ENCODE peak calls at places on chromosomes 11 and 22, in five cellular contexts. U, F, R, C and L are unnamed samples.

GRCh38 chr11:28086569-28086968 is 21.4 kb downstream of the KIF18A start:
- DNase-seq in U (no peak), F (no peak), R (no peak), C (no peak), L (no peak)

GRCh38 chr22:49294656-49295464 is 532.8 kb downstream of the BRD1 start:
- DNase-seq in U (no peak), F (no peak), R (no peak), C (peak), L (no peak)

GRCh38 chr11:63871962-63872832 is 33.3 kb downstream of the MARK2 start:
- DNase-seq in U (peak), F (peak), R (peak), C (no peak), L (peak)

GRCh38 chr11:75238595-75239245 is 1.9 kb upstream of the TPBGL start:
- DNase-seq in U (no peak), F (no peak), R (no peak), C (no peak), L (no peak)

GRCh38 chr22:23532756-23533155 is 47.3 kb downstream of the IGLL1 start:
- DNase-seq in U (no peak), F (no peak), R (no peak), C (no peak), L (peak)

GRCh38 chr11:43790444-43790794 is 90.2 kb upstream of the ALKBH3 start:
- DNase-seq in U (no peak), F (no peak), R (no peak), C (no peak), L (no peak)

GRCh38 chr11:64553554-64554201 is 37.3 kb upstream of the SLC22A12 start:
- DNase-seq in U (peak), F (peak), R (peak), C (no peak), L (peak)

GRCh38 chr11:5284551-5285130 is 14.9 kb upstream of the HBE1 start:
- DNase-seq in U (no peak), F (no peak), R (no peak), C (no peak), L (no peak)

GRCh38 chr22:37822079-37822833 is 926 bp upstream of the GALR3 start:
- DNase-seq in U (no peak), F (no peak), R (no peak), C (no peak), L (no peak)

GRCh38 chr22:36584666-36585065 is 55.7 kb upstream of the EIF3D start:
- DNase-seq in U (no peak), F (no peak), R (no peak), C (no peak), L (no peak)

DNA sequence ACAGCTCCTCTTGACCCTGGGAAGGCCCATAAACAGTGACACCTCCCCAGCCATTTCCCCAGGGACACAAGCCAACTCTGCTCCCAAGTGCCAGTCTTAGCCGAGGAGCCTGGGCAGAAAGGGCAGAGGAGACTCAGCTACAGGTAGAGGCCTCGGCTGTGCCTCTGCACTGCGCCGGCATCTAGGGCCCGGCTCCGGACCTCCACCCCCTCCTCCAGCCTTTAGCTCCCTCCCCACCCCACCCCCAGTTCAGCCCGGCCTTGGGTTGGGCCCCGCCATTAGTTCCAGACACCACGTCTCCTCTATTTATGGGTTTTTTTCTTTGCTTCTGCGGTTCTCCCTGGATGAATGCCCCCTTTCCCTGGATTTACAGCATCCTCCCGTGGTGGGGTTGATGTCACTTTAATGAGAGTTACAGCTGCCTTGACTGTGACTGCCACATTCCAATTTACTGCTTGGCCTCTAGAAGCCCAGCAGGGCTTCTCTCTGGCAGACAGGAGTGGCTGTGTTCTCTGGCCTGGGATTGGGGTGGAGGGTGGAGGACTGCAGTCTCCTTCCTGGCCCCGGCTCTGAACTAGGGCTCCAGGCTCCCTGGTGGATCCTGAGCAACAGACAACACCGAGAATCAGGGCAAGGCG is 13.5 kb upstream of the OAF start:
- DNase-seq in U (no peak), F (no peak), R (peak), C (no peak), L (no peak)
- TF ChIP-seq POLR2A in U (no peak), F (no peak), R (peak), C (no peak), L (no peak)

DNA sequence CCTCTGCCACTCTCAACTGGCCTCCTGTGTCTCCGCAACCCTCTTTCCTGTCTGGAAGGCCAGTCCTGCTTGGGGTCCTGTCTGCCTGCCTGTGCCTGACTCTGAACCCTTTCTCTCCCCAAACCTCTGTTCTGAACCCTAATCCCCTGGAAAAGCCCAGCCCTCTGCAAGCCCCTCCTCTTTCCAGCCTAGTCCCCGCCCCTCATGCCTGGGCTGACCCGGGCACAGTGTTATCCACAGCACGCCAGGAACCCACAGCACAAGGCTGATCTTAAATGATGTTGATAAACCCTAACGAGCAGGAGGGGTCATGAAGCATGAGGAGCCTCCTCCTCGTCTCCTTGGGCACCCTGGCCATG is at the start of gene IFITM10:
- DNase-seq in U (no peak), F (no peak), R (peak), C (no peak), L (no peak)
- H3K4me3 ChIP-seq in U (peak), F (no peak), R (no peak), C (peak), L (no peak)

GRCh38 chr11:119798656-119799055 is 69.7 kb upstream of the NECTIN1 start:
- DNase-seq in U (no peak), F (no peak), R (no peak), C (no peak), L (no peak)

GRCh38 chr11:119797137-119797611 is 68.2 kb upstream of the NECTIN1 start:
- DNase-seq in U (no peak), F (no peak), R (no peak), C (no peak), L (no peak)

GRCh38 chr11:119796363-119797060 is 67.5 kb upstream of the NECTIN1 start:
- DNase-seq in U (no peak), F (no peak), R (no peak), C (no peak), L (no peak)

GRCh38 chr11:119800171-119800570 is 71.2 kb upstream of the NECTIN1 start:
- DNase-seq in U (no peak), F (no peak), R (no peak), C (no peak), L (no peak)

GRCh38 chr11:119797736-119798135 is 68.7 kb upstream of the NECTIN1 start:
- DNase-seq in U (no peak), F (no peak), R (no peak), C (no peak), L (no peak)
- TF ChIP-seq POLR2A in U (no peak), F (no peak), R (no peak), C (no peak), L (no peak)

GRCh38 chr11:70433038-70433437 is 34.7 kb downstream of the CTTN start:
- DNase-seq in U (no peak), F (no peak), R (no peak), C (no peak), L (no peak)

GRCh38 chr11:70432580-70432979 is 34.3 kb downstream of the CTTN start:
- DNase-seq in U (no peak), F (no peak), R (no peak), C (no peak), L (no peak)

GRCh38 chr11:70434813-70435300 is 36.5 kb downstream of the CTTN start:
- DNase-seq in U (no peak), F (no peak), R (no peak), C (no peak), L (no peak)

GRCh38 chr11:70433966-70434812 is 35.9 kb downstream of the CTTN start:
- DNase-seq in U (no peak), F (no peak), R (no peak), C (no peak), L (no peak)

GRCh38 chr11:70433526-70433925 is 35.2 kb downstream of the CTTN start:
- DNase-seq in U (no peak), F (no peak), R (no peak), C (no peak), L (no peak)
- H3K4me3 ChIP-seq in U (no peak), F (no peak), R (no peak), C (no peak), L (no peak)